ENCODE peak calls at places on chromosomes 3 and 15, in six cellular contexts. One of them, this sample, is unnamed. For H3K9me2, H3K9me3 and H3K4me1, the result is how much of the 10 kb centered on the place peaks cover.

GRCh38 chr3:107650788-107651187 is 128.0 kb downstream of the BBX start:
- DNase-seq in hepatocyte: no peak
- DNase-seq in MM.1S: no peak
- DNase-seq in PC-3: no peak
- DNase-seq in Karpas-422: peak
- DNase-seq in HCT116: no peak
- DNase-seq in this sample: no peak

GRCh38 chr15:96345560-96346389 is 15.3 kb downstream of the NR2F2 start:
- DNase-seq in MM.1S: peak
- DNase-seq in HCT116: no peak
- DNase-seq in PC-3: peak
- DNase-seq in Karpas-422: no peak
- DNase-seq in hepatocyte: peak
- DNase-seq in this sample: no peak

GRCh38 chr15:45429974-45430792 is 51.8 kb upstream of the GATM start:
- DNase-seq in hepatocyte: peak
- DNase-seq in PC-3: peak
- DNase-seq in HCT116: no peak
- DNase-seq in Karpas-422: no peak
- DNase-seq in MM.1S: peak
- DNase-seq in this sample: peak

GRCh38 chr15:60044636-60045273 is 40.6 kb downstream of the FOXB1 start:
- DNase-seq in MM.1S: peak
- DNase-seq in PC-3: no peak
- DNase-seq in Karpas-422: no peak
- DNase-seq in HCT116: no peak
- DNase-seq in hepatocyte: no peak
- DNase-seq in this sample: peak

GRCh38 chr3:171306631-171307030 is 153.6 kb downstream of the TNIK start:
- DNase-seq in Karpas-422: no peak
- DNase-seq in PC-3: no peak
- DNase-seq in hepatocyte: peak
- DNase-seq in MM.1S: no peak
- DNase-seq in HCT116: no peak
- DNase-seq in this sample: no peak

GRCh38 chr15:74784854-74785715 is 3.2 kb downstream of the CSK start:
- DNase-seq in Karpas-422: peak
- DNase-seq in MM.1S: peak
- DNase-seq in hepatocyte: no peak
- DNase-seq in PC-3: no peak
- DNase-seq in HCT116: no peak
- DNase-seq in this sample: no peak

GRCh38 chr3:194621947-194622346 is 11.3 kb downstream of the TMEM44 start:
- DNase-seq in hepatocyte: no peak
- DNase-seq in HCT116: no peak
- DNase-seq in PC-3: no peak
- DNase-seq in MM.1S: no peak
- DNase-seq in Karpas-422: no peak
- DNase-seq in this sample: no peak

GRCh38 chr3:173000553-173000952 is 140.5 kb downstream of the SPATA16 start:
- DNase-seq in hepatocyte: no peak
- DNase-seq in MM.1S: no peak
- DNase-seq in Karpas-422: no peak
- DNase-seq in PC-3: no peak
- DNase-seq in HCT116: no peak
- DNase-seq in this sample: no peak

GRCh38 chr15:92324036-92324963 is 69.4 kb upstream of the ST8SIA2 start:
- DNase-seq in Karpas-422: no peak
- DNase-seq in MM.1S: no peak
- DNase-seq in hepatocyte: no peak
- DNase-seq in HCT116: no peak
- DNase-seq in PC-3: no peak
- DNase-seq in this sample: no peak

GRCh38 chr15:71080705-71081104 is 34.6 kb upstream of the THSD4 start:
- DNase-seq in MM.1S: no peak
- DNase-seq in HCT116: no peak
- DNase-seq in PC-3: no peak
- DNase-seq in hepatocyte: no peak
- DNase-seq in Karpas-422: no peak
- DNase-seq in this sample: no peak

GRCh38 chr3:140018556-140018955 is 83.6 kb downstream of the CLSTN2 start:
- DNase-seq in HCT116: no peak
- DNase-seq in MM.1S: no peak
- DNase-seq in hepatocyte: no peak
- DNase-seq in Karpas-422: no peak
- DNase-seq in PC-3: no peak
- DNase-seq in this sample: no peak

GRCh38 chr3:150145659-150146058 is 175.0 kb upstream of the PFN2 start:
- DNase-seq in Karpas-422: no peak
- DNase-seq in PC-3: no peak
- DNase-seq in HCT116: no peak
- DNase-seq in MM.1S: no peak
- DNase-seq in hepatocyte: no peak
- DNase-seq in this sample: no peak

GRCh38 chr3:116474356-116475200 is 29.3 kb upstream of the LSAMP start:
- DNase-seq in PC-3: no peak
- DNase-seq in Karpas-422: no peak
- DNase-seq in HCT116: no peak
- DNase-seq in MM.1S: no peak
- DNase-seq in hepatocyte: no peak
- DNase-seq in this sample: no peak

GRCh38 chr3:36496734-36497133 is 116.4 kb downstream of the STAC start:
- DNase-seq in hepatocyte: no peak
- DNase-seq in Karpas-422: no peak
- DNase-seq in PC-3: no peak
- DNase-seq in MM.1S: no peak
- DNase-seq in HCT116: no peak
- DNase-seq in this sample: no peak

GRCh38 chr3:192183109-192183508 is 544.2 kb downstream of the FGF12 start:
- DNase-seq in hepatocyte: no peak
- DNase-seq in HCT116: no peak
- DNase-seq in PC-3: no peak
- DNase-seq in Karpas-422: no peak
- DNase-seq in MM.1S: no peak
- DNase-seq in this sample: peak

GRCh38 chr15:23564798-23565394 is 578 bp upstream of the MKRN3 start:
- DNase-seq in Karpas-422: no peak
- DNase-seq in PC-3: no peak
- DNase-seq in HCT116: no peak
- DNase-seq in hepatocyte: no peak
- DNase-seq in MM.1S: no peak
- DNase-seq in this sample: no peak

GRCh38 chr3:168532135-168532534 is 436.4 kb upstream of the GOLIM4 start:
- DNase-seq in MM.1S: no peak
- DNase-seq in HCT116: no peak
- DNase-seq in PC-3: no peak
- DNase-seq in Karpas-422: no peak
- DNase-seq in hepatocyte: no peak
- DNase-seq in this sample: no peak

GRCh38 chr3:66552846-66553245 is 52.0 kb upstream of the LRIG1 start:
- DNase-seq in MM.1S: no peak
- DNase-seq in HCT116: no peak
- DNase-seq in hepatocyte: no peak
- DNase-seq in PC-3: no peak
- DNase-seq in Karpas-422: no peak
- DNase-seq in this sample: no peak

GRCh38 chr3:146715176-146715575 is 110.0 kb upstream of the PLSCR5 start:
- DNase-seq in hepatocyte: no peak
- DNase-seq in PC-3: peak
- DNase-seq in Karpas-422: no peak
- DNase-seq in HCT116: no peak
- DNase-seq in MM.1S: no peak
- DNase-seq in this sample: no peak

GRCh38 chr3:51675201-51675611 is 4.2 kb downstream of the TEX264 start:
- DNase-seq in MM.1S: no peak
- DNase-seq in hepatocyte: no peak
- DNase-seq in Karpas-422: no peak
- DNase-seq in HCT116: no peak
- DNase-seq in PC-3: peak
- DNase-seq in this sample: no peak

GRCh38 chr3:93910085-93910484 is 63.6 kb downstream of the PROS1 start:
- DNase-seq in MM.1S: no peak
- DNase-seq in PC-3: no peak
- DNase-seq in hepatocyte: no peak
- DNase-seq in HCT116: no peak
- DNase-seq in Karpas-422: no peak
- DNase-seq in this sample: no peak

GRCh38 chr3:23804441-23805227 is 1.1 kb upstream of the UBE2E1 start:
- DNase-seq in hepatocyte: peak
- DNase-seq in HCT116: no peak
- DNase-seq in PC-3: peak
- DNase-seq in Karpas-422: peak
- DNase-seq in MM.1S: no peak
- DNase-seq in this sample: no peak

GRCh38 chr3:41164776-41165175 is 34.5 kb upstream of the CTNNB1 start:
- DNase-seq in MM.1S: no peak
- DNase-seq in hepatocyte: no peak
- DNase-seq in HCT116: no peak
- DNase-seq in PC-3: no peak
- DNase-seq in Karpas-422: no peak
- DNase-seq in this sample: no peak

GRCh38 chr3:41162541-41162940 is 36.8 kb upstream of the CTNNB1 start:
- DNase-seq in hepatocyte: no peak
- DNase-seq in MM.1S: no peak
- DNase-seq in PC-3: no peak
- DNase-seq in Karpas-422: no peak
- DNase-seq in HCT116: no peak
- DNase-seq in this sample: no peak

GRCh38 chr3:41158947-41159346 is 40.4 kb upstream of the CTNNB1 start:
- DNase-seq in hepatocyte: peak
- DNase-seq in PC-3: peak
- DNase-seq in Karpas-422: no peak
- DNase-seq in HCT116: no peak
- DNase-seq in MM.1S: no peak
- DNase-seq in this sample: no peak

GRCh38 chr3:41159581-41160189 is 39.6 kb upstream of the CTNNB1 start:
- DNase-seq in MM.1S: no peak
- DNase-seq in PC-3: peak
- DNase-seq in hepatocyte: peak
- DNase-seq in HCT116: peak
- DNase-seq in Karpas-422: no peak
- DNase-seq in this sample: no peak

DNA sequence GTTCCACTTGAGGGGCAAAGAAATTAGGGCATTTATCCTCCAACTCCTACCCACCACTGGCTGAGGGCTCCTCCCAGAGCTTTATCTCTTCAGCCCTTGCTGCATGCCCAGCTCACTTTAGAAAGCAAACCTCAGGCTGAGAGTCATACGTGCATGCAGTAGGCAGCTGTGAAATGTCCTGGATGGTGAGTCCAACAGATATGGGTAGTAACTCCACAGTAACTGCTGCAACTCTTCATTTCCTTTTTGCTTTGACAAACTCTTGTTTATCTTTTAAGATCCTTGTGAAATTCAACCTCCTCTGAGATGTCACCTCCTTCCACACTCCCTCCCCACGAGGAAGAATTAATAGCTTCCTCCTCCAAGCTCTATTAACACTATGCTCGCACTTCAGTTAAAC is 35.9 kb upstream of the CTNNB1 start:
- DNase-seq in Karpas-422: no peak
- DNase-seq in HCT116: no peak
- DNase-seq in PC-3: no peak
- DNase-seq in hepatocyte: peak
- DNase-seq in MM.1S: no peak
- DNase-seq in this sample: no peak
- H3K9me2 ChIP-seq in Karpas-422: under half
- H3K9me2 ChIP-seq in HCT116: under half
- H3K9me2 ChIP-seq in PC-3: under half
- H3K9me2 ChIP-seq in hepatocyte: under half
- H3K9me2 ChIP-seq in MM.1S: under half
- H3K9me2 ChIP-seq in this sample: under half

GRCh38 chr15:17026633-17027032 is 3515.0 kb downstream of the GOLGA6L6 start:
- DNase-seq in hepatocyte: no peak
- DNase-seq in Karpas-422: no peak
- DNase-seq in PC-3: no peak
- DNase-seq in MM.1S: no peak
- DNase-seq in HCT116: no peak
- DNase-seq in this sample: no peak
- H3K9me3 ChIP-seq in hepatocyte: under half
- H3K9me3 ChIP-seq in Karpas-422: under half
- H3K9me3 ChIP-seq in PC-3: under half
- H3K9me3 ChIP-seq in MM.1S: under half
- H3K9me3 ChIP-seq in HCT116: under half
- H3K9me3 ChIP-seq in this sample: under half

DNA sequence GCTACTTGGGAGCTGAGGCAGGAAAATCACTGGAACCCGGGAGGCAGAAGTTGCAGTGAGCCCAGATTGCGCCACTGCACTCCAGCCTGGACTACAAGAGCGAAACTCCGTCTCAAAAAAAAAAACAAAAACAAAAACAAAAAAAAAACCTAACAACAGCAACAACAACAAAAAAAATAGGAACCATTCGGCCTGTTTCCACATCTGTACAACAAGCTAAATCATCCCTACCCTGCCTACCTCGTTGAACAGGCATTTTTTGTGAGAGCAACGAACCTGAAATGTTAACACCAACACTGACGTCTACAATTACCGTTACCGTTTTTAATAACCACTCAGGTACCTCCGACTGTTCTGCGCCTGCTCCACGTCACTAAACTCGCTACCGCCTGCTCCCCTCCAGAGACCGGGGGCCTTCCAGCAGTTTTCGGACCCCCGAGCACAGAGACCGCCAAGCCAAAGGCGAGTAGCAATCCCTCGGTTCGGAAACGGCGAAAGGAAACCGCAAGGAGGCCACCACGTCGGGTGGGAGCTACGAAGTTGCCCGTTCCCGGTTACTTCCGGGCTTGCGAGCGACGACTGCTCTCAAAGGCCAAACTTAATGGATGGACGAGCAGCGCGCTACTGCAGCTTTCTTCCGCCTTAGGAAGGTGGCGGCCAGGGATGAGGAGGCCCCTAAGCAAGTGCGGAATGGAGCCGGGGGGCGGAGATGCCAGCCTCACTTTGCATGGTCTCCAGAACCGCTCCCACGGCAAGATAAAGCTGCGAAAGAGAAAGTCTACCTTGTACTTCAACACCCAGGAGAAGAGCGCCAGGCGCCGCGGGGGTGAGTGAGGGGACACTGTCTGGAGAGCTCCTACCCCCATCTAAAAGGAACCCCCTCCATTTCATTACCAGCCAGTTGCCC is at the start of the genes PIGB and PIGBOS1:
- DNase-seq in hepatocyte: peak
- DNase-seq in MM.1S: peak
- DNase-seq in PC-3: peak
- DNase-seq in Karpas-422: peak
- DNase-seq in HCT116: peak
- DNase-seq in this sample: peak
- H3K4me1 ChIP-seq in hepatocyte: under half
- H3K4me1 ChIP-seq in MM.1S: under half
- H3K4me1 ChIP-seq in PC-3: under half
- H3K4me1 ChIP-seq in Karpas-422: under half
- H3K4me1 ChIP-seq in HCT116: under half
- H3K4me1 ChIP-seq in this sample: under half

DNA sequence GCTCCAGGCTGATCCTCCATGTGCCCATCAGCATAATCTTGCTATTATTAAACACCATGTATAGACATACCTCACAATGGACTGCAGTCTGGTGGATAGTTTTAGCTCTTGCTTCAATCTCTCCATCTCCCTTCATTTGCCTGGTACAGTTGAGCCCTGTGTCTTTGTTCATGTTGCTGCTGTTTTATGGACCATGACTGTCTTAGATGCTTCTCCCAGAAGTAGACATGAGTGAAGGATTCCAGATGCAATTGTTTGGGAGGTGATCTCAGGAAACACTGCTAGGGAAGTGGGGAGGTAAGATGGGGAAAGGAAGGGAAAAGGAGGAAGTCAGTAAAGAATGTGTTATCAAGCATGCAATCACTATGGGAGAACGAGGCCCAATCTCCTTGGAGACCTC is 36.3 kb upstream of the CTNNB1 start:
- DNase-seq in Karpas-422: no peak
- DNase-seq in HCT116: no peak
- DNase-seq in MM.1S: no peak
- DNase-seq in hepatocyte: no peak
- DNase-seq in PC-3: no peak
- DNase-seq in this sample: no peak
- H3K9me2 ChIP-seq in Karpas-422: under half
- H3K9me2 ChIP-seq in HCT116: under half
- H3K9me2 ChIP-seq in MM.1S: under half
- H3K9me2 ChIP-seq in hepatocyte: under half
- H3K9me2 ChIP-seq in PC-3: under half
- H3K9me2 ChIP-seq in this sample: under half

This sample was measured in OCI-LY7.